ENCODE peak calls at places on chromosome X, in eight cellular contexts. E, K, M, B, F, D, A and Y are unnamed samples.

GRCh38 chrX:56563231-56564116 is at the start of gene UBQLN2:
- DNase-seq in E (peak), F (peak), K (peak), B (peak), A (peak), M (peak), D (peak), Y (peak)

GRCh38 chrX:101485212-101486064 is at the start of gene ARMCX4:
- DNase-seq in K (peak), F (peak), D (peak), A (peak), E (peak), M (peak), B (peak), Y (peak)

GRCh38 chrX:30893206-30893605 is 4.2 kb upstream of the TAB3 start:
- DNase-seq in M (no peak), K (no peak), B (peak), E (peak), D (no peak), F (peak), A (no peak), Y (peak)

GRCh38 chrX:115138040-115138439 is 51.2 kb upstream of the RBMXL3 start:
- DNase-seq in M (no peak), D (no peak), F (no peak), K (no peak), A (no peak), E (no peak), B (no peak), Y (no peak)

GRCh38 chrX:49977319-49978090 is 55.1 kb downstream of the CLCN5 start:
- DNase-seq in M (no peak), B (no peak), E (no peak), D (no peak), K (no peak), F (no peak), A (no peak), Y (no peak)

GRCh38 chrX:38798956-38799355 is 2.3 kb upstream of the MID1IP1 start:
- DNase-seq in D (no peak), K (no peak), A (peak), F (peak), M (no peak), B (no peak), E (peak), Y (peak)

GRCh38 chrX:39242187-39242586 is 440.9 kb downstream of the MID1IP1 start:
- DNase-seq in M (peak), K (peak), E (no peak), B (peak), D (no peak), A (peak), F (peak), Y (peak)

GRCh38 chrX:1045680-1046314 is 166.7 kb downstream of the CRLF2 start:
- DNase-seq in M (no peak), E (no peak), F (no peak), D (no peak), A (no peak), B (no peak), K (no peak), Y (no peak)

GRCh38 chrX:129522184-129523059 is 868 bp downstream of the SMARCA1 start:
- DNase-seq in F (peak), D (peak), M (peak), E (peak), K (peak), B (peak), A (peak), Y (peak)

GRCh38 chrX:130330706-130331105 is 9.0 kb upstream of the SLC25A14 start:
- DNase-seq in D (no peak), M (peak), B (peak), E (peak), A (peak), K (peak), F (peak), Y (peak)

GRCh38 chrX:15050395-15050794 is 177.2 kb downstream of the MOSPD2 start:
- DNase-seq in A (no peak), B (no peak), K (no peak), E (no peak), M (no peak), D (no peak), F (no peak), Y (no peak)

GRCh38 chrX:111868726-111869638 is 7.0 kb upstream of the TRPC5OS start:
- DNase-seq in K (no peak), B (no peak), A (no peak), D (no peak), F (peak), E (peak), M (peak), Y (peak)

DNA sequence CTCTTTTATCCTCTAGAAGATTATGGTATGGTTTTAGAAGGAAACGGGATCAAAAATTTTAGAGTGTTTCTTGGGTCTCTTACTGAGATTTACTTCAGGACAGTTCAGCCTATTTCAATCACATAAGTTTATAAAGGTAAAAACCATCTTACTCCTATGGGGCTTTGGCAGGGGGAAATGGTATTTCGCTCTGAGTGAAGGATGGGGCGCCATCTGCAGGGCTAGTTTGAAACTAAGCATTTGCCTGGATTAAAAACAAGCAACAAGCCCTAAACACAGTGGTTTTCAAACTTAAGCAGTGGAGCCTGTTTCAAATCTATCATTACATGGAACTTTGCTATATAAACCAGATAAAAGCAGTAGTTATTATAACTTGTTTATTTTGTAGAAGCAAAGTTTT is 361.5 kb upstream of the FMR1 start:
- DNase-seq in B (peak), F (no peak), M (peak), D (no peak), E (no peak), A (no peak), K (no peak), Y (no peak)
- TF ChIP-seq CTCF in B (no peak), F (no peak), M (peak), D (no peak), E (no peak), A (no peak), K (no peak), Y (no peak)

GRCh38 chrX:13008189-13008533 is 33.3 kb downstream of the TMSB4X start:
- DNase-seq in M (no peak), B (no peak), F (no peak), A (no peak), E (no peak), D (no peak), K (no peak), Y (no peak)

GRCh38 chrX:13007519-13008188 is 32.7 kb downstream of the TMSB4X start:
- DNase-seq in M (no peak), B (no peak), A (peak), K (no peak), D (no peak), F (peak), E (peak), Y (peak)

GRCh38 chrX:13009256-13009655 is 34.3 kb downstream of the TMSB4X start:
- DNase-seq in M (no peak), D (no peak), B (no peak), K (no peak), F (peak), A (no peak), E (no peak), Y (peak)

GRCh38 chrX:13008851-13009250 is 33.9 kb downstream of the TMSB4X start:
- DNase-seq in M (no peak), E (no peak), A (no peak), F (peak), K (no peak), D (no peak), B (no peak), Y (no peak)

DNA sequence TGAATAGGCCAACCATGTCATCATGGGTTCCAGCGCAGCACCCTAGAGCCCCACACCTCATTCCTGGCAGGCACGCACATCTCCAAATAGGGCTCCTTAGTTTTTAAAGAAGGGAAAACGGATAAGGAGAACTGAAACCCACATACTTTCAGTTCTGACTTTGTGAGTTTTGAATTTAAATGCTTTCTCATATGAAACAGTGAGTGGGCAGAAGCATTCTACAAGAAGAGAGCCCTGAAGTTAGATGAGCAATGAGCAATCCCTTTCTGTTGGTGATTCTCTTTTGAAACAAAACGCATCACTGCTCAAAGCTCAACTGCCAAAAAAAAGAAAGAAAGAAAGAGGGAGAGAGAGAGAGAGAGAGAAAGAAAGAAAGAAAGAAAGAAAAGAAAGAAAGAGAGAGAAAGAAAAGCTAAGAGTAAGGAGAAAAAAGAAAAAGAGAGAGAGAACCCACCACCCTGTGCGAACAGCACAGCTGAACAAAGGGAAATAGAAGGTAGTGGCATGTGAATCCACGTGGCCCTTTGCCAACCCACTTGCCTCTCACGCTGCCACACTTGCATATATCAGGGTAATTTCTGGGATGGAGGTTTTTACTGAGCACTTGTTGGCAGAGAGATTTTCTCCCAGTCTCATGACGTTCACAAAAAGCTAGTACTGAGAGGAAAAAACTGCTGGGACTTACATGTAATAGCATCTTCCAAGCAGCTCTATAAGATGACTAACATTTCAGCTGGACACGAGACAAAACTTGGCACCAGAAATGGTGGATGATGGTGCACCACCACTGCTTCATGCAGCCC is 31.0 kb downstream of the TMSB4X start:
- DNase-seq in K (no peak), A (peak), M (no peak), B (no peak), F (peak), D (peak), E (peak), Y (peak)
- H3K4me3 ChIP-seq in K (no peak), A (no peak), M (no peak), B (no peak), F (no peak), D (no peak), E (no peak), Y (no peak)

DNA sequence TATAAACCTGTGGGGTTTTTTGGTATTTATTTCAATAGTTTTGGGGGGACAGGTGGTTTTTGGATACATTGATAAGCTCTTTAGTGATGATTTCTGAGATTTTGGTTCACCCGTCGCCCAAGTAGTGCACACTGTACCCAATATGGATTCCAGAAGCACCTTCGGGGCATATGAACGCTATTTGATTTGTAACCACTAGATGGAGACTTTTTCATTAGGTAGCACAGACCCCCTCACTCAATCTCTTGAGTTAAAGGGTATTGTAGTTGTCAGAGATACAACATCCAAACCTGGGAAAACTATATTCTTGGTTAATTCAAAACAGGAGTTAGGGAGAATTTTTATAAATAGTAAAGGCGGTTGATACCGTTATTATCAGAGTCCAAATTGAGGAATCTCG is 79.8 kb downstream of the SPANXN3 start:
- DNase-seq in K (no peak), B (no peak), D (no peak), M (no peak), F (no peak), A (peak), E (peak), Y (no peak)
- TF ChIP-seq CTCF in K (peak), B (no peak), D (no peak), M (peak), F (peak), A (peak), E (peak), Y (no peak)

GRCh38 chrX:40474205-40474626 is 106.6 kb upstream of the ATP6AP2 start:
- DNase-seq in F (peak), B (peak), E (peak), K (peak), M (peak), D (no peak), A (no peak), Y (no peak)
- H3K4me3 ChIP-seq in F (no peak), B (no peak), E (no peak), K (no peak), M (no peak), D (no peak), A (no peak), Y (no peak)

GRCh38 chrX:98412058-98412457 is 1528.3 kb downstream of the RPA4 start:
- DNase-seq in E (no peak), B (no peak), D (no peak), K (no peak), F (no peak), M (no peak), A (no peak), Y (no peak)

GRCh38 chrX:98405376-98405775 is 1521.7 kb downstream of the RPA4 start:
- DNase-seq in K (no peak), F (no peak), E (no peak), B (no peak), D (no peak), M (no peak), A (no peak), Y (no peak)

DNA sequence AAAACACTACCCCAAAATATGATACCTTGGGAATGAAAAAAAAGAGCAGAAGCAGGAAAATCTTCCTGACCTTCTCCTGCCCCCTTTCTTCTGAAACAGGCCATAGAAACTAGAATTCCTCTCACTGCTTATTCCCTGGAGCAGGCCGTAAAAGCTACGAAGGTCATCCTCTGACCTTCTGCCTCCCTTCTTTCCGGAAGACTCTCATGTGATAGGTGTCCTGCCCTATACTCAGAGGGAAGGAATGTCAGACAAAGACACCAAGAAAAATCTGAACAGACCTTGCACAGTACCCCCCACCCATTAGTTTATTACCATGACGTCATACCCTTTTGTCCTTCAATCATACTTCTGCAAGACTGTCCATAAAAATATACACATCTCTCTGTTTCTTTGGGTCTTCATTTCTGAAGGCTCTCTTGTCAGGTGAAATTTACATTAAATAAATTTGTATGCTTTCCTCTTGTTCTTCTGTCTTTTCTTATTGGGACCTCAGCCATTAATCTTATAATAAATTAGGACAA is 1523.9 kb downstream of the RPA4 start:
- DNase-seq in M (no peak), B (no peak), K (no peak), F (no peak), D (no peak), E (no peak), A (no peak), Y (no peak)
- TF ChIP-seq CTCF in M (peak), B (no peak), K (no peak), F (no peak), D (no peak), E (no peak), A (no peak), Y (no peak)

GRCh38 chrX:32448945-32449344 is 762.4 kb downstream of the DMD start:
- DNase-seq in K (no peak), F (no peak), B (no peak), A (no peak), M (no peak), D (no peak), E (no peak), Y (no peak)
- H3K4me3 ChIP-seq in K (no peak), F (no peak), B (no peak), A (no peak), M (no peak), D (no peak), E (no peak), Y (no peak)

GRCh38 chrX:153761863-153762262 is 2.2 kb upstream of the PLXNB3 start:
- DNase-seq in F (no peak), M (peak), A (no peak), D (no peak), K (peak), E (no peak), B (no peak), Y (no peak)
- TF ChIP-seq CTCF in F (no peak), M (no peak), A (no peak), D (no peak), K (no peak), E (no peak), B (no peak), Y (no peak)